ENCODE peak calls at places on chromosome 12, in nine cellular contexts. L is SIG-M5; Y is WTC11; D is SK-N-MC; A is foreskin fibroblast; X is CD8-positive, alpha-beta memory T cell; Q is neural crest cell; N is activated CD4-positive, alpha-beta T cell treated with anti-CD3 and anti-CD28 coated beads, Interleukin-2, amount 50 U/mL, for 1 hour; W is heart left ventricle. H is an unnamed sample.

GRCh38 chr12:80058586-80058985 is 40.8 kb upstream of the OTOGL start:
- DNase-seq in W (no peak), A (no peak), D (no peak), Q (no peak), X (no peak), Y (no peak), N (no peak), L (no peak), H (no peak)

GRCh38 chr12:94762259-94762942 is 112.0 kb upstream of the TMCC3 start:
- DNase-seq in Y (no peak), Q (no peak), D (no peak), L (no peak), N (no peak), A (no peak), X (no peak), W (no peak), H (no peak)

GRCh38 chr12:25502071-25502555 is 51.0 kb downstream of the LMNTD1 start:
- DNase-seq in D (no peak), N (no peak), X (no peak), W (no peak), L (no peak), A (no peak), Y (no peak), Q (no peak), H (no peak)

GRCh38 chr12:104673294-104674062 is 216.7 kb downstream of the CHST11 start:
- DNase-seq in N (no peak), A (peak; percentile 69), D (no peak), X (no peak), Q (no peak), L (no peak), Y (no peak), W (no peak), H (no peak)

GRCh38 chr12:119425623-119426022 is 91.1 kb downstream of the CCDC60 start:
- DNase-seq in Y (no peak), W (no peak), Q (no peak), L (no peak), D (no peak), X (no peak), N (no peak), A (no peak), H (no peak)

GRCh38 chr12:77116277-77116676 is 50.9 kb upstream of the E2F7 start:
- DNase-seq in L (no peak), N (no peak), Q (no peak), A (peak; percentile 83), W (no peak), X (no peak), D (no peak), Y (no peak), H (no peak)

GRCh38 chr12:50222275-50222783 is 55.2 kb upstream of the CERS5 start:
- DNase-seq in Y (peak; percentile 31), W (no peak), N (no peak), X (no peak), Q (peak; percentile 30), D (peak; percentile 72), A (peak; percentile 86), L (no peak), H (peak; percentile 83)

GRCh38 chr12:105214141-105214540 is 21.8 kb downstream of the APPL2 start:
- DNase-seq in X (no peak), D (no peak), A (no peak), L (no peak), Y (no peak), Q (no peak), N (no peak), W (no peak), H (no peak)

GRCh38 chr12:109140560-109140959 is 24.2 kb downstream of the ACACB start:
- DNase-seq in W (no peak), Y (no peak), A (no peak), D (no peak), N (no peak), Q (no peak), L (no peak), X (no peak), H (no peak)

GRCh38 chr12:128269108-128269713 is 2.2 kb downstream of the TMEM132C start:
- DNase-seq in L (no peak), D (no peak), Q (no peak), Y (no peak), W (no peak), X (no peak), A (no peak), N (no peak), H (peak; percentile 4)

GRCh38 chr12:51926064-51926632 is 18.8 kb downstream of the ACVRL1 start:
- DNase-seq in N (no peak), X (no peak), L (no peak), Y (no peak), D (no peak), Q (no peak), W (no peak), A (no peak), H (no peak)

GRCh38 chr12:124461851-124462623 is 105.4 kb downstream of the NCOR2 start:
- DNase-seq in N (no peak), A (peak; percentile 23), L (no peak), W (peak; percentile 65), Y (no peak), Q (no peak), D (no peak), X (no peak), H (no peak)

GRCh38 chr12:8629486-8630033 is 16.9 kb upstream of the AICDA start:
- DNase-seq in Q (no peak), W (no peak), A (no peak), Y (no peak), L (no peak), D (no peak), N (no peak), X (no peak), H (no peak)

GRCh38 chr12:49552014-49552413 is 13.2 kb downstream of the KCNH3 start:
- DNase-seq in X (no peak), L (no peak), D (no peak), W (no peak), N (no peak), Q (no peak), A (peak; percentile 24), Y (no peak), H (peak; percentile 81)

GRCh38 chr12:79128956-79129355 is 264.4 kb downstream of the SYT1 start:
- DNase-seq in W (no peak), D (no peak), A (no peak), Q (no peak), Y (no peak), N (no peak), X (no peak), L (no peak), H (no peak)

GRCh38 chr12:74401966-74402365 is 135.7 kb upstream of the ATXN7L3B start:
- DNase-seq in N (no peak), D (no peak), L (no peak), Y (no peak), X (no peak), Q (no peak), W (no peak), A (no peak), H (no peak)

GRCh38 chr12:114414031-114414865 is 8.3 kb upstream of the TBX5 start:
- DNase-seq in Q (no peak), D (no peak), L (no peak), X (no peak), N (no peak), A (no peak), Y (peak; percentile 46), W (no peak), H (no peak)

GRCh38 chr12:40735551-40736230 is 43.5 kb downstream of the CNTN1 start:
- DNase-seq in D (no peak), X (no peak), Y (no peak), L (no peak), Q (no peak), N (no peak), W (no peak), A (no peak), H (peak; percentile 29)

GRCh38 chr12:127635838-127636237 is 631.1 kb upstream of the TMEM132C start:
- DNase-seq in N (no peak), D (no peak), Q (no peak), X (no peak), A (no peak), L (no peak), W (no peak), Y (no peak), H (no peak)

GRCh38 chr12:96171905-96172304 is 22.3 kb upstream of the ELK3 start:
- DNase-seq in Q (no peak), X (no peak), A (no peak), D (no peak), Y (no peak), W (no peak), N (no peak), L (no peak), H (peak; percentile 58)

GRCh38 chr12:79327465-79327864 is 363.3 kb downstream of the PAWR start:
- DNase-seq in X (no peak), L (no peak), Y (no peak), Q (no peak), A (no peak), N (no peak), W (no peak), D (no peak), H (no peak)

GRCh38 chr12:49808686-49809368 is 19.4 kb downstream of the NCKAP5L start:
- DNase-seq in N (no peak), Y (peak; percentile 36), W (peak; percentile 84), X (no peak), A (no peak), Q (peak; percentile 41), D (no peak), L (no peak), H (no peak)

GRCh38 chr12:21697829-21698630 is 40.4 kb upstream of the LDHB start:
- DNase-seq in D (peak; percentile 37), Q (no peak), Y (no peak), X (no peak), L (no peak), A (peak; percentile 10), W (no peak), N (no peak), H (peak; percentile 40)

GRCh38 chr12:112126000-112126431 is 656 bp downstream of the TRAFD1 start:
- DNase-seq in D (no peak), X (no peak), L (no peak), Y (no peak), Q (no peak), N (no peak), W (peak; percentile 24), A (no peak), H (no peak)

GRCh38 chr12:124438415-124439056 is 128.9 kb downstream of the NCOR2 start:
- DNase-seq in A (no peak), L (no peak), Y (no peak), Q (no peak), N (no peak), X (no peak), W (no peak), D (no peak), H (no peak)

GRCh38 chr12:39105111-39105510 is 199.7 kb upstream of the CPNE8 start:
- DNase-seq in A (no peak), X (no peak), D (no peak), Q (no peak), W (no peak), N (no peak), Y (no peak), L (no peak), H (no peak)

GRCh38 chr12:62279961-62280360 is 19.8 kb downstream of the USP15 start:
- DNase-seq in D (no peak), L (no peak), A (no peak), Q (no peak), W (no peak), X (no peak), Y (no peak), N (no peak), H (no peak)

GRCh38 chr12:4443616-4444015 is 2.0 kb downstream of the FGF6 start:
- DNase-seq in W (no peak), X (no peak), L (no peak), A (no peak), D (no peak), Q (no peak), Y (no peak), N (no peak), H (no peak)

GRCh38 chr12:52360663-52361271 is 6.5 kb downstream of the KRT85 start:
- DNase-seq in Q (no peak), A (no peak), Y (no peak), D (no peak), X (no peak), W (no peak), N (no peak), L (no peak), H (no peak)

GRCh38 chr12:103880299-103881142 is 39.5 kb upstream of the NT5DC3 start:
- DNase-seq in X (no peak), L (no peak), Q (no peak), A (no peak), W (no peak), Y (no peak), N (no peak), D (no peak), H (no peak)

GRCh38 chr12:111411187-111411764 is 5.6 kb downstream of the SH2B3 start:
- DNase-seq in L (no peak), A (no peak), D (no peak), N (no peak), Q (no peak), W (no peak), X (no peak), Y (no peak), H (no peak)